ENCODE peak calls at places on chromosomes 7 and 10, in eight cellular contexts. F is effector memory CD4-positive, alpha-beta T cell; U is CD4-positive, CD25-positive, alpha-beta regulatory T cell; Y is cardiac muscle cell; J is psoas muscle; X is fibroblast of lung; B is H1; I is stomach. E is an unnamed sample.
A peak's percentile ranks its signal among the peaks of the same experiment; 100 is the strongest.

GRCh38 chr10:63542835-63543575 is 21.8 kb downstream of the REEP3 start:
- DNase-seq in U (no peak), X (peak; percentile 50), I (no peak), F (no peak), J (no peak), Y (peak; percentile 33), B (no peak), E (no peak)

GRCh38 chr10:117653170-117653515 is 110.6 kb downstream of the EMX2 start:
- DNase-seq in Y (peak; percentile 84), U (peak; percentile 12), I (no peak), X (peak; percentile 95), F (no peak), J (no peak), B (no peak), E (no peak)

GRCh38 chr7:83161851-83162401 is 758 bp downstream of the PCLO start:
- DNase-seq in B (no peak), U (no peak), J (no peak), I (no peak), X (no peak), F (no peak), Y (no peak), E (no peak)

GRCh38 chr7:150435390-150436073 is 14.9 kb upstream of the GIMAP8 start:
- DNase-seq in J (no peak), B (no peak), I (no peak), U (no peak), Y (no peak), F (no peak), X (no peak), E (no peak)

GRCh38 chr7:9835204-9835603 is 1138.5 kb upstream of the PHF14 start:
- DNase-seq in U (no peak), B (no peak), Y (no peak), X (no peak), I (no peak), F (no peak), J (no peak), E (no peak)

GRCh38 chr7:156827587-156828203 is 65.3 kb downstream of the LMBR1 start:
- DNase-seq in I (no peak), Y (peak; percentile 50), U (peak; percentile 7), F (no peak), B (no peak), X (peak; percentile 16), J (no peak), E (no peak)

GRCh38 chr10:70162892-70163201 is 7.5 kb downstream of the SAR1A start:
- DNase-seq in B (no peak), Y (no peak), U (peak; percentile 43), J (no peak), I (no peak), X (no peak), F (no peak), E (no peak)

GRCh38 chr10:103153765-103154197 is 39.3 kb downstream of the NT5C2 start:
- DNase-seq in Y (peak; percentile 57), X (peak; percentile 51), I (no peak), U (no peak), F (no peak), B (no peak), J (no peak), E (no peak)

GRCh38 chr7:836429-836828 is 4.2 kb downstream of the SUN1 start:
- DNase-seq in X (peak; percentile 42), F (no peak), B (no peak), U (no peak), J (no peak), I (no peak), Y (peak; percentile 58), E (no peak)

GRCh38 chr7:151873402-151873965 is 3.4 kb downstream of the PRKAG2 start:
- DNase-seq in B (no peak), U (no peak), Y (no peak), I (no peak), X (no peak), J (no peak), F (no peak), E (no peak)

GRCh38 chr10:92839191-92840085 is 8.9 kb upstream of the EXOC6 start:
- DNase-seq in F (no peak), J (peak; percentile 66), Y (peak; percentile 75), B (peak; percentile 95), X (peak; percentile 70), I (peak; percentile 58), U (peak; percentile 13), E (peak; percentile 31)

GRCh38 chr7:139034855-139035587 is 821 bp downstream of the ZC3HAV1L start:
- DNase-seq in F (no peak), U (no peak), X (peak; percentile 40), B (peak; percentile 64), Y (peak; percentile 39), I (no peak), J (peak; percentile 42), E (peak; percentile 26)

GRCh38 chr7:99124236-99124635 is 19.7 kb downstream of the SMURF1 start:
- DNase-seq in X (no peak), U (no peak), J (no peak), F (no peak), I (no peak), B (no peak), Y (no peak), E (no peak)

GRCh38 chr10:104330168-104331117 is 7.8 kb downstream of the ITPRIP start:
- DNase-seq in Y (peak; percentile 89), X (peak; percentile 82), U (no peak), B (no peak), F (no peak), I (no peak), J (peak; percentile 71), E (peak; percentile 90)

GRCh38 chr7:100745184-100745583 is 11.8 kb downstream of the ZAN start:
- DNase-seq in F (no peak), U (no peak), X (peak; percentile 60), Y (peak; percentile 93), I (peak; percentile 25), J (peak; percentile 31), B (no peak), E (peak; percentile 61)

GRCh38 chr10:79331226-79331625 is 16.0 kb upstream of the PPIF start:
- DNase-seq in Y (no peak), B (no peak), J (no peak), F (no peak), U (no peak), X (no peak), I (no peak), E (no peak)

GRCh38 chr10:48573045-48573444 is 31.8 kb downstream of the ARHGAP22 start:
- DNase-seq in B (no peak), Y (no peak), I (no peak), U (no peak), F (no peak), X (no peak), J (no peak), E (no peak)

GRCh38 chr10:69838418-69838817 is 36.7 kb downstream of the COL13A1 start:
- DNase-seq in B (no peak), F (no peak), Y (no peak), X (no peak), I (no peak), U (no peak), J (no peak), E (no peak)

GRCh38 chr7:137873979-137874378 is 27.2 kb upstream of the DGKI start:
- DNase-seq in Y (no peak), I (no peak), J (no peak), X (no peak), U (no peak), F (no peak), B (no peak), E (no peak)

GRCh38 chr10:111128331-111129167 is 51.7 kb downstream of the ADRA2A start:
- DNase-seq in Y (no peak), F (no peak), X (peak; percentile 49), J (peak; percentile 63), U (no peak), B (no peak), I (no peak), E (no peak)

GRCh38 chr7:116239434-116239833 is 29.1 kb downstream of the TES start:
- DNase-seq in F (no peak), J (no peak), Y (no peak), X (no peak), B (no peak), U (no peak), I (no peak), E (no peak)

GRCh38 chr7:127667017-127667670 is 15.2 kb downstream of the SND1 start:
- DNase-seq in B (no peak), I (no peak), J (no peak), X (peak; percentile 70), Y (peak; percentile 33), U (no peak), F (no peak), E (no peak)

GRCh38 chr10:16436758-16437539 is at the start of gene PTER:
- DNase-seq in U (peak; percentile 93), X (peak; percentile 83), Y (peak; percentile 97), J (peak; percentile 97), I (peak; percentile 100), B (peak; percentile 99), F (peak; percentile 95), E (peak; percentile 95)

GRCh38 chr7:128770238-128770637 is 5.4 kb downstream of the OPN1SW start:
- DNase-seq in B (no peak), F (no peak), I (no peak), Y (peak; percentile 81), U (no peak), J (no peak), X (peak; percentile 76), E (no peak)

GRCh38 chr7:34991938-34992840 is 45.1 kb downstream of the DPY19L1 start:
- DNase-seq in U (peak; percentile 55), F (peak; percentile 9), I (no peak), J (no peak), X (peak; percentile 67), B (no peak), Y (peak; percentile 79), E (no peak)

GRCh38 chr7:1020849-1021251 is 23.5 kb upstream of the GPR146 start:
- DNase-seq in Y (no peak), U (no peak), J (peak; percentile 12), X (no peak), F (no peak), B (no peak), I (no peak), E (no peak)

GRCh38 chr7:36944843-36945242 is 220.5 kb upstream of the AOAH start:
- DNase-seq in X (no peak), J (no peak), U (no peak), B (no peak), F (no peak), Y (no peak), I (no peak), E (no peak)
- H3K9me3 ChIP-seq in X (no peaks in the 10 kb centered on the region), J (peaks cover 19% of the 10 kb centered on the region), U (peaks cover 49% of the 10 kb centered on the region), B (no peaks in the 10 kb centered on the region), F (peaks cover 15% of the 10 kb centered on the region), Y (no peaks in the 10 kb centered on the region), I (peaks cover 1% of the 10 kb centered on the region), E (no peaks in the 10 kb centered on the region)

GRCh38 chr10:38103754-38104153 is 9.6 kb downstream of the ZNF37A start:
- DNase-seq in F (no peak), B (no peak), X (no peak), J (no peak), U (no peak), Y (no peak), I (no peak), E (no peak)

GRCh38 chr10:38102889-38103288 is 8.8 kb downstream of the ZNF37A start:
- DNase-seq in F (no peak), I (no peak), J (no peak), U (no peak), B (no peak), X (no peak), Y (no peak), E (no peak)
- H3K9me3 ChIP-seq in F (no peaks in the 10 kb centered on the region), I (peaks cover 64% of the 10 kb centered on the region), J (peaks cover 54% of the 10 kb centered on the region), U (peaks cover 58% of the 10 kb centered on the region), B (peaks cover 41% of the 10 kb centered on the region), X (no peaks in the 10 kb centered on the region), Y (no peaks in the 10 kb centered on the region), E (peaks cover 81% of the 10 kb centered on the region)

GRCh38 chr7:158109364-158110033 is 478.1 kb downstream of the PTPRN2 start:
- DNase-seq in X (no peak), I (peak; percentile 4), J (no peak), B (peak; percentile 22), Y (no peak), F (no peak), U (no peak), E (no peak)
- H3K9me3 ChIP-seq in X (peaks cover 1% of the 10 kb centered on the region), I (no peaks in the 10 kb centered on the region), J (no peaks in the 10 kb centered on the region), B (peaks cover 24% of the 10 kb centered on the region), Y (no peaks in the 10 kb centered on the region), F (no peaks in the 10 kb centered on the region), U (peaks cover 10% of the 10 kb centered on the region), E (no peaks in the 10 kb centered on the region)

GRCh38 chr10:7701158-7701742 is 1.9 kb upstream of the ITIH2 start:
- DNase-seq in U (no peak), I (no peak), J (no peak), X (no peak), Y (no peak), B (no peak), F (no peak), E (no peak)
- H3K9me3 ChIP-seq in U (no peaks in the 10 kb centered on the region), I (no peaks in the 10 kb centered on the region), J (no peaks in the 10 kb centered on the region), X (no peaks in the 10 kb centered on the region), Y (no peaks in the 10 kb centered on the region), B (no peaks in the 10 kb centered on the region), F (no peaks in the 10 kb centered on the region), E (no peaks in the 10 kb centered on the region)

E was measured in uterus.